ENCODE peak calls at places on chromosome 18, in six cellular contexts. One of them, this sample, is unnamed.

GRCh38 chr18:25350561-25351201 is 1.3 kb downstream of the ZNF521 start:
- DNase-seq in A549: no peak
- DNase-seq in NB4: no peak
- DNase-seq in endothelial cell of umbilical vein: peak
- DNase-seq in HepG2: no peak
- DNase-seq in GM12878: no peak
- DNase-seq in this sample: no peak

GRCh38 chr18:13623871-13624270 is 102.5 kb downstream of the FAM210A start:
- DNase-seq in endothelial cell of umbilical vein: no peak
- DNase-seq in A549: no peak
- DNase-seq in NB4: no peak
- DNase-seq in HepG2: no peak
- DNase-seq in GM12878: no peak
- DNase-seq in this sample: no peak

GRCh38 chr18:78542204-78542603 is 437.4 kb upstream of the SALL3 start:
- DNase-seq in HepG2: no peak
- DNase-seq in GM12878: no peak
- DNase-seq in A549: peak
- DNase-seq in NB4: no peak
- DNase-seq in endothelial cell of umbilical vein: no peak
- DNase-seq in this sample: no peak

GRCh38 chr18:27723168-27723567 is 453.8 kb downstream of the CDH2 start:
- DNase-seq in NB4: no peak
- DNase-seq in GM12878: no peak
- DNase-seq in HepG2: no peak
- DNase-seq in A549: no peak
- DNase-seq in endothelial cell of umbilical vein: no peak
- DNase-seq in this sample: no peak

GRCh38 chr18:67023059-67023458 is 419.2 kb upstream of the CDH19 start:
- DNase-seq in NB4: no peak
- DNase-seq in A549: no peak
- DNase-seq in HepG2: no peak
- DNase-seq in GM12878: no peak
- DNase-seq in endothelial cell of umbilical vein: no peak
- DNase-seq in this sample: no peak

GRCh38 chr18:69539404-69539803 is 138.7 kb downstream of the DOK6 start:
- DNase-seq in NB4: no peak
- DNase-seq in endothelial cell of umbilical vein: no peak
- DNase-seq in A549: no peak
- DNase-seq in GM12878: no peak
- DNase-seq in HepG2: no peak
- DNase-seq in this sample: no peak

GRCh38 chr18:12394428-12394827 is 13.3 kb upstream of the PRELID3A start:
- DNase-seq in HepG2: no peak
- DNase-seq in NB4: peak
- DNase-seq in endothelial cell of umbilical vein: peak
- DNase-seq in A549: no peak
- DNase-seq in GM12878: no peak
- DNase-seq in this sample: no peak

GRCh38 chr18:10045296-10045891 is 131.6 kb downstream of the VAPA start:
- DNase-seq in endothelial cell of umbilical vein: no peak
- DNase-seq in GM12878: no peak
- DNase-seq in HepG2: no peak
- DNase-seq in NB4: no peak
- DNase-seq in A549: no peak
- DNase-seq in this sample: no peak

GRCh38 chr18:60044290-60045006 is 144.7 kb downstream of the PMAIP1 start:
- DNase-seq in A549: peak
- DNase-seq in GM12878: no peak
- DNase-seq in endothelial cell of umbilical vein: no peak
- DNase-seq in NB4: no peak
- DNase-seq in HepG2: no peak
- DNase-seq in this sample: no peak

GRCh38 chr18:50748243-50749229 is 71.3 kb downstream of the MRO start:
- DNase-seq in A549: no peak
- DNase-seq in endothelial cell of umbilical vein: no peak
- DNase-seq in HepG2: no peak
- DNase-seq in NB4: no peak
- DNase-seq in GM12878: no peak
- DNase-seq in this sample: no peak

GRCh38 chr18:66995270-66995669 is 391.4 kb upstream of the CDH19 start:
- DNase-seq in endothelial cell of umbilical vein: no peak
- DNase-seq in GM12878: no peak
- DNase-seq in NB4: no peak
- DNase-seq in HepG2: no peak
- DNase-seq in A549: no peak
- DNase-seq in this sample: no peak

GRCh38 chr18:13539050-13539449 is 187.3 kb downstream of the FAM210A start:
- DNase-seq in endothelial cell of umbilical vein: no peak
- DNase-seq in HepG2: no peak
- DNase-seq in GM12878: no peak
- DNase-seq in A549: no peak
- DNase-seq in NB4: no peak
- DNase-seq in this sample: no peak

GRCh38 chr18:37403100-37403781 is 162.4 kb downstream of the CELF4 start:
- DNase-seq in endothelial cell of umbilical vein: no peak
- DNase-seq in NB4: no peak
- DNase-seq in HepG2: no peak
- DNase-seq in GM12878: no peak
- DNase-seq in A549: no peak
- DNase-seq in this sample: no peak

GRCh38 chr18:24584205-24584604 is 123.8 kb downstream of the HRH4 start:
- DNase-seq in GM12878: no peak
- DNase-seq in endothelial cell of umbilical vein: no peak
- DNase-seq in NB4: no peak
- DNase-seq in A549: no peak
- DNase-seq in HepG2: no peak
- DNase-seq in this sample: no peak

DNA sequence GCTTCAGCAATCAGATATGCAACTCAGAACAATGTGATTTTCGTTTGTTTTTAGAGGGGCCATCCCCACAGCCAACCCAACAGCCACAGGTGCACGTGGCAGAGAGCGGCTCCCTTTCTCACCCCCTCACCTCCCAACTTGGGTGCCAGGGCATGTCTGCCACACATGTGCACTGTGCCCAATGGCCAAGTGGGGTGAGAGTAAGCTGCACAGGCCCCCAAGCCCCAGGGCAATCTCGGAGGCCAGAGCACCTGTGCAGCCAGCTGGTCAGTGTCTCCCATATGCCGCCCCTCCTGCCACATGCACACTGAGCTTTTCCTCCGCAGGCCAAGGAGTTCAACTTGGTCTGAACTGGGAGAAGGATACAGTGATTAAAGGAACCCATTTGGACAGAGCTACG is 1130.2 kb downstream of the DSC3 start:
- DNase-seq in NB4: no peak
- DNase-seq in GM12878: no peak
- DNase-seq in A549: no peak
- DNase-seq in HepG2: no peak
- DNase-seq in endothelial cell of umbilical vein: no peak
- DNase-seq in this sample: no peak
- TF ChIP-seq MYC in NB4: no peak
- TF ChIP-seq MYC in GM12878: no peak
- TF ChIP-seq MYC in A549: no peak
- TF ChIP-seq MYC in HepG2: no peak
- TF ChIP-seq MYC in endothelial cell of umbilical vein: no peak
- TF ChIP-seq MYC in this sample: no peak

GRCh38 chr18:63017977-63018376 is 301.6 kb downstream of the BCL2 start:
- DNase-seq in A549: no peak
- DNase-seq in endothelial cell of umbilical vein: no peak
- DNase-seq in GM12878: no peak
- DNase-seq in NB4: no peak
- DNase-seq in HepG2: no peak
- DNase-seq in this sample: no peak

GRCh38 chr18:63016270-63016669 is 300.9 kb downstream of the PHLPP1 start:
- DNase-seq in A549: peak
- DNase-seq in GM12878: peak
- DNase-seq in endothelial cell of umbilical vein: peak
- DNase-seq in NB4: peak
- DNase-seq in HepG2: peak
- DNase-seq in this sample: peak
- TF ChIP-seq MYC in A549: no peak
- TF ChIP-seq MYC in GM12878: no peak
- TF ChIP-seq MYC in endothelial cell of umbilical vein: no peak
- TF ChIP-seq MYC in NB4: no peak
- TF ChIP-seq MYC in HepG2: no peak
- TF ChIP-seq MYC in this sample: no peak

DNA sequence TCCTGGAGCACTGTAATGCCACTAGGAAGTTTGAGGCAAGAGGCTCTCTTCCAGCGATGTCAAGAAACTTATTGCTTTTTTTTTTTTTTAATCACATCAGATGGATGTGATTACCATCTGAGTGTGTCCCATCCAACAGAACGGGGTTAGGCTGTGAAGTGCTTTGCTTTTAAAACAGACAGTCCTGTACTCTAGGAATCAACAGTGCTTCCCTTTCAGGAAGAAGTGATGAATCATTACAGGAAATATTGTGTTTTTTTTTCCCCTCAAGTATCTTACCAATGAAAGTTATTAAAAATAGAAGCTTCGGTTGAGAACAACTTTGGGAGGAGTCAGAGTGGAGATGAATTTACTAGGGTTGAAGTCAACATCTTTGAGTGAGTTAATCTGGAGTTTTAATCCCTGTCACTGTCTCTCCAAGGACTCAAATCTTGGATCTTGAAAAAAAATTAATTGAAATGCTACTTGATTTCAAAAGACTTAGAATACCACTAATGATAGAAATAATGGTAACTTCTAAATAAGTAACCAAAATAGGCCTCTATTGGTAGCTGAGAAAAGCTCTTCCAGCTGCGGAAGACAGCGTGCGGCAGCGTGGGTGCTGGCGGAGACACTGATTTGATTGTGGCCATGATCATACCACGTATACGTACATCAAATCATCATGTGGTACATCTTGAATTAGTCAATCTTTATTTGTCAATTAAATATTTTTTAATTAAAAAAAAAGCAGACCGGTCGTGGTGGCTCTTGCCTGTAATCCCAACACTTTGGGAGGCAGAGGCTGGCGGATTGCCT is 45.5 kb downstream of the GATA6 start:
- DNase-seq in GM12878: no peak
- DNase-seq in A549: no peak
- DNase-seq in endothelial cell of umbilical vein: peak
- DNase-seq in NB4: no peak
- DNase-seq in HepG2: no peak
- DNase-seq in this sample: no peak
- TF ChIP-seq MYC in GM12878: no peak
- TF ChIP-seq MYC in A549: no peak
- TF ChIP-seq MYC in endothelial cell of umbilical vein: no peak
- TF ChIP-seq MYC in NB4: no peak
- TF ChIP-seq MYC in HepG2: no peak
- TF ChIP-seq MYC in this sample: no peak

DNA sequence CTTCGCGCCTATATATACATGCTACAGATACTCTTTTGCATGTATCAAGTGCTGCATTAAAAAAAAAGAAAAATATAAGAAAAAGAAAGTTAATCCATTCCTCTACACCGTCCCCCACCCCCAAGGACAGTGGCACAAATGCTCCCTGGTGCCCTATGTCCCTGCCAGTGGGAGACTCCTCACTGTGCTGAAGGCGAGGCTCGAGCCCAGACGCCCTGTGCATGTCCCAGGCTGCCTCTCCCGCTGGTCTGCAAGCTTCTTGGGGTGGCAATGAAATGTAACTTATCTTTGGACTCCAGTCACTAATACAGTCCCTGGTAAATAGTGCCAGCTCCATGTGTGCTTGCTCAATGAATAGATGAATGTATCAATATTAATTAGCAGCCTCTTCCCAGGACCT is 185.6 kb upstream of the SMAD2 start:
- DNase-seq in endothelial cell of umbilical vein: no peak
- DNase-seq in HepG2: no peak
- DNase-seq in A549: no peak
- DNase-seq in GM12878: no peak
- DNase-seq in NB4: no peak
- DNase-seq in this sample: no peak
- TF ChIP-seq MYC in endothelial cell of umbilical vein: no peak
- TF ChIP-seq MYC in HepG2: no peak
- TF ChIP-seq MYC in A549: no peak
- TF ChIP-seq MYC in GM12878: no peak
- TF ChIP-seq MYC in NB4: no peak
- TF ChIP-seq MYC in this sample: no peak

DNA sequence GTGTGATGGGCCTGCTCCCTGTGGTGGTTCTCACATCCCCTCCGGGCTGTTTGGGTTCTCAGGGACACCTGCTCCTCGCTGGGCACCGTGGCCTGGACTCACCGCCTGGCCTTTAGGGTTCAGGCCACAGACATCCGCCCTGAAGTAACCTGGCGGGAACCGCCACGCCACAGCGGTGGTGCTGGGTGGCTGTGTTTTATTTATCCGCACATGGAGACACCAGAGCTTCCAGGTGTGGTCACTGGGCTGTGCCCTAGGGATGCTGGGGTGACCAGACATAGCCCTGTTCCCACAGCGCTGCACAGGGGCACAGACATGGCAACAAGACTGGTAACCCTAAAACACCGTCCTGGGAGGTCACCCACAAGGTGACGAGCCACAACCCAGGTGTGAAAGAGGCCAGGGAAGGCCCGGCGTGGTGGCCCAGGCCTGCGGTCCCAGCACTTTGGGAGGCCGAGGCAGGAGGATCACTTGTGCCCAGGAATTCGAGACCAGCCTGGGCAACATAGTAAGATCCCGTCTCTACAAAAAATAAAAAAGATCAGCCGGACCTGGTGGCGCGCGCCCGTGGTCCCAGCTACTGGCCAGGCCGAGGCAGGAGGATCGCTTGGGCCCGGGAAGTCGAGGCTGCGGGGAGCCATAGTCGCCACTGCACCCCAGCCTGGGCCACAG is 649 bp upstream of the HSBP1L1 start:
- DNase-seq in A549: no peak
- DNase-seq in NB4: no peak
- DNase-seq in HepG2: no peak
- DNase-seq in GM12878: no peak
- DNase-seq in endothelial cell of umbilical vein: no peak
- DNase-seq in this sample: no peak
- TF ChIP-seq MYC in A549: no peak
- TF ChIP-seq MYC in NB4: no peak
- TF ChIP-seq MYC in HepG2: no peak
- TF ChIP-seq MYC in GM12878: no peak
- TF ChIP-seq MYC in endothelial cell of umbilical vein: no peak
- TF ChIP-seq MYC in this sample: no peak

DNA sequence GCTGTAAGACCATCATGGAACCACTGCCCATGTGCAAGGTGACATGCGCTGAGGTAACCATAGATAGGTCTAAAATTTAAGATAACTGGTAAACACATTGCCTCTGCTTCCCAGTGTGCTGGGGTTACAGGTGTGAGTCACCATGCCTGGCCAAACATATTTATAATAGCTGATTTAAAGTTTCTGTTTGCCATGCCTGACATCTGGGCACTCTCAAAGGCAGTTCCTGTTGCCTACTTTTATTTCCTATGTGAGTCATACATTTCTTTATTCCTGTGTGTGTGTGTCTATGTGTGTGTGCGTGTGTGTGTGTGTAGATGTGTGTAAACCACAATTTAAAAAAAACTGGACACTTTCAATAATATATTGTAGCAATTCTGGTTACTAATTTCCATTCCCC is 415.2 kb upstream of the NETO1 start:
- DNase-seq in endothelial cell of umbilical vein: no peak
- DNase-seq in A549: no peak
- DNase-seq in HepG2: no peak
- DNase-seq in NB4: no peak
- DNase-seq in GM12878: no peak
- DNase-seq in this sample: no peak
- TF ChIP-seq MYC in endothelial cell of umbilical vein: no peak
- TF ChIP-seq MYC in A549: no peak
- TF ChIP-seq MYC in HepG2: no peak
- TF ChIP-seq MYC in NB4: no peak
- TF ChIP-seq MYC in GM12878: no peak
- TF ChIP-seq MYC in this sample: no peak